ENCODE peak calls at places on chromosomes 16 and 17, in nine cellular contexts. K is heart left ventricle, B is HFF-Myc, U is uterus, V is A549, Y is body of pancreas, S is cardiac muscle cell, I is upper lobe of right lung, O is AG04450. X is an unnamed sample.

GRCh38 chr17:9890124-9890523 is 14.9 kb downstream of the RCVRN start:
- DNase-seq in S (peak; percentile 74), Y (no peak), V (peak; percentile 52), O (no peak), I (no peak), B (no peak), K (no peak), U (no peak), X (no peak)

GRCh38 chr16:14007460-14007859 is 63.7 kb upstream of the MRTFB start:
- DNase-seq in O (no peak), Y (no peak), U (no peak), V (no peak), S (no peak), K (no peak), B (peak; percentile 93), I (no peak), X (peak; percentile 72)

GRCh38 chr16:1181715-1182671 is 29.1 kb downstream of the CACNA1H start:
- DNase-seq in O (peak; percentile 58), Y (peak; percentile 83), K (peak; percentile 76), B (no peak), I (peak; percentile 87), U (peak; percentile 87), S (no peak), V (peak; percentile 57), X (peak; percentile 34)

GRCh38 chr17:9522074-9522473 is 53.5 kb downstream of the STX8 start:
- DNase-seq in U (no peak), V (peak; percentile 31), I (no peak), B (peak; percentile 31), Y (no peak), S (peak; percentile 48), O (peak; percentile 18), K (no peak), X (peak; percentile 49)

GRCh38 chr17:69492410-69493071 is 78.0 kb downstream of the MAP2K6 start:
- DNase-seq in U (no peak), B (peak; percentile 88), K (no peak), V (peak; percentile 67), S (peak; percentile 26), O (peak; percentile 72), I (no peak), Y (no peak), X (peak; percentile 83)

GRCh38 chr17:40568074-40568836 is 3.0 kb upstream of the CCR7 start:
- DNase-seq in I (no peak), U (no peak), S (no peak), B (no peak), K (no peak), O (no peak), V (no peak), Y (no peak), X (no peak)

GRCh38 chr16:87358250-87358649 is 25.3 kb downstream of the FBXO31 start:
- DNase-seq in O (no peak), I (no peak), V (no peak), Y (no peak), K (no peak), B (no peak), U (no peak), S (no peak), X (no peak)

GRCh38 chr17:51142597-51142996 is 10.8 kb upstream of the NME1 start:
- DNase-seq in Y (no peak), O (no peak), U (no peak), B (no peak), I (no peak), S (no peak), K (no peak), V (no peak), X (no peak)

GRCh38 chr16:57192720-57193486 is 6.8 kb downstream of the RSPRY1 start:
- DNase-seq in B (no peak), O (no peak), U (no peak), Y (no peak), K (no peak), I (no peak), V (no peak), S (no peak), X (peak; percentile 34)

GRCh38 chr16:1772362-1772907 is at the start of gene EME2:
- DNase-seq in V (no peak), B (no peak), I (no peak), U (no peak), Y (no peak), S (no peak), O (no peak), K (no peak), X (no peak)

GRCh38 chr16:78659668-78660217 is 560.3 kb downstream of the WWOX start:
- DNase-seq in I (no peak), B (no peak), O (no peak), V (no peak), S (no peak), K (no peak), U (no peak), Y (no peak), X (no peak)

DNA sequence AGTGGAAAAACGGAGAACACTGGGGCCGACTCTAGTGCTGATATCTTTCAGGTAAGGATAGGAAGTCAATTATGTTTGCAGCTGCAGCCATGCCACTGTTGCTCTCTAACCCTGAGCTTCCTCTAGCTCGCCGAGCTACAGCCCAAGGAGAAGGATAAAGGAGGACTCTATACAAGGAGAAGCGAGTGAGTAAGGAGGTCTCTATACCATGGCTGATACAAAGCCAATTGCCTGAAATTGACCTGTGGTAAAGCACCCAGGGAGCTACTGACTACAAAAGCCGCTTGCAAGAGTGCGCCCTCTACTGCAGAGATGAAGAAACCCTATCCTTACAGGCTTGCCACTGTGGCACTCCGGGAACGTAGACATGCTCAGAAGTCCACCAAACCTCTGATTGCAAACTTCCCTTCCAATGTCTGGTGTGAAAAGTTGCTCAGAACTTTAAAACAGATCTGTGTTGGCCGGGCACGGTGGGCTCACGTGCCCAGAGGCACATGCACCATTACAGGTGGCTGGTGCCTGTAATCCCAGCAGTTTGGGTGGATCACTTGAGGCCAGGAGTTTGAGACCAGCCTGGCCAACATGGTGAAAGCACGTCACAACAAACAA is 10.8 kb upstream of the SLC46A1 start:
- DNase-seq in V (peak; percentile 73), Y (peak; percentile 81), U (no peak), I (no peak), K (peak; percentile 41), B (peak; percentile 21), O (peak; percentile 24), S (peak; percentile 81), X (peak; percentile 8)
- TF ChIP-seq CTCF in V (peak; percentile 84), Y (peak; percentile 71), U (peak; percentile 21), I (peak; percentile 76), K (peak; percentile 67), B (peak; percentile 81), O (peak; percentile 79), S (peak; percentile 93), X (peak; percentile 75)

DNA sequence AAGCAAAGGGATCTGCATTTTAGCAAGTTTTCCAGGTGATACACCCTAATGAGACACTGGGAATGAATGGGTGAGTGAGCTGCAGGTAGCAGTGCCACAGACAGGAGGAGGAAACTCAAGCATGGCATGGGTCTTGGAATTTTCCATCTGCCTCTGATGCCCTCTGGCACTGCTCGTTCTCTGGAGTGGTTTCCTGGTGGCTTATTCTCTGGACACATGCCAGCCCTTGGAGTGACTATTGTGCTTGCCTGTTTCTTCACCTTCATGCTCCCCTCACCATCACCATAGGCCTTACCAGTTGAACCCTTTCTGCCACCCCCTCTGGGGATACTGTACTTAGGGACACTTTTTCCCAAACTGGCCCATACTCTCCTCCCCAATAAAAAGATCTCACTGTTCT is 1.6 kb downstream of the COASY start:
- DNase-seq in U (no peak), K (no peak), V (no peak), B (no peak), S (no peak), I (no peak), Y (peak; percentile 78), O (no peak), X (no peak)
- H3K4me3 ChIP-seq in U (peak overlapping the region; percentile 69), K (peak overlapping the region; percentile 79), V (peak overlapping the region; percentile 91), B (peak overlapping the region; percentile 99), S (peak overlapping the region; percentile 67), I (peak overlapping the region; percentile 98), Y (no peak overlapping the region), O (peak overlapping the region; percentile 94), X (no peak overlapping the region)

DNA sequence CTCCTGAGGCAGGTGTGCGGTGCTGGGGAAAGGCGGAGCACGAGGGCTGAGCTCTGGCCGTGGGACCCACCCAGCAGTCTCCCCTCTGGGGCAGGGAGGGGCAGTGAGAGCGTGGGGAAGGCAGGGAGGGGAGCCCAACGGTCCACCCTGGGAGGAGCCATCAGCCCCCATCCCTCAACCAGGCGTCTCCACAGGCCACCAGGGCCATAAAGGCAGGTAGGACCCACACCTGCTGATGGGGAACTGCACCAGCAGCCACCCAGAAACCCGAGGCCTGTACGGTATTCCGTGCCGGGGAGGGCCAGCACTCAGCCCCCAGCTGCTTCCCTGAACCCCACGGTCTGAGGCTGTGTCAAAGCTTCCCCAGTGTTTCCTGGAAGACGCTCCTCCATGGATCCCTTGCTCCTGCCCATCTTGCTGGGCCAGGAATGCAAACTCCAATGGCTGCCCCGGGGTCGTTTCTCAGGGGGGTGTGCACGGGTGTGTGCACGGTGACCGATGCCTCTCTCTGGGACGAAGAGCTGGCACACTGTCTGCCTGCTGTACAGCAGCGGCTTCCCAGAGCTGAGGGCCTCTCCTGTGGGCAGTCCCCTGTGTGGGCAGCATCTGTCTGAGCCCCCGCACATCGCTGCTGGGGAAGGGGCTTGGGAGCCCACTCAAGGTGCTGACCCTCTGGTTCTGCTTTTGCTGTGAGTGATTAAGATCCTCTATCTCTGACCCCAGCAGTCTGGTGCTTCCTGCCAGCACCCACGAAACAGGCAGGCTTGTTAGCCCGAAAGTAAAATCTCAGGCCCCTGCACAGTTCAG is 17.2 kb upstream of the METRNL start:
- DNase-seq in S (no peak), B (no peak), O (no peak), Y (no peak), I (peak; percentile 59), K (no peak), V (no peak), U (no peak), X (no peak)
- TF ChIP-seq CTCF in S (no peak), B (no peak), O (no peak), Y (no peak), I (no peak), K (no peak), V (no peak), U (no peak), X (no peak)

GRCh38 chr16:3049921-3050481 is 3.6 kb downstream of the MMP25 start:
- DNase-seq in U (no peak), I (no peak), V (no peak), O (no peak), K (no peak), Y (no peak), S (no peak), B (no peak), X (no peak)
- H3K4me3 ChIP-seq in U (no peak overlapping the region), I (no peak overlapping the region), V (no peak overlapping the region), O (no peak overlapping the region), K (no peak overlapping the region), Y (no peak overlapping the region), S (no peak overlapping the region), B (no peak overlapping the region), X (no peak overlapping the region)

X was measured in astrocyte of the cerebellum.